ENCODE peak calls at places on chromosome 10, in five cellular contexts. Y, V, I, T and S are unnamed samples.

GRCh38 chr10:49585387-49585786 is 24.7 kb upstream of the SLC18A3 start:
- DNase-seq in Y (peak; percentile 36), V (no peak), I (no peak), T (peak; percentile 29), S (no peak)

GRCh38 chr10:114290038-114290437 is 51.0 kb downstream of the VWA2 start:
- DNase-seq in Y (no peak), V (no peak), I (no peak), T (no peak), S (no peak)

GRCh38 chr10:73653701-73654100 is 2.1 kb downstream of the SYNPO2L start:
- DNase-seq in Y (no peak), V (no peak), I (peak; percentile 40), T (peak; percentile 70), S (no peak)

GRCh38 chr10:86899670-86900276 is 57.6 kb downstream of the MMRN2 start:
- DNase-seq in Y (peak; percentile 90), V (peak; percentile 75), I (peak; percentile 80), T (peak; percentile 72), S (peak; percentile 73)

GRCh38 chr10:79055892-79056291 is 12.9 kb upstream of the ZMIZ1 start:
- DNase-seq in Y (no peak), V (no peak), I (no peak), T (no peak), S (no peak)

GRCh38 chr10:92729886-92730285 is 40.1 kb downstream of the HHEX start:
- DNase-seq in Y (no peak), V (no peak), I (no peak), T (no peak), S (no peak)

GRCh38 chr10:74418285-74418872 is 267.4 kb downstream of the ADK start:
- DNase-seq in Y (peak; percentile 10), V (no peak), I (peak; percentile 32), T (peak; percentile 54), S (peak; percentile 20)

GRCh38 chr10:103153302-103153759 is 39.7 kb downstream of the NT5C2 start:
- DNase-seq in Y (peak; percentile 64), V (no peak), I (peak; percentile 64), T (peak; percentile 62), S (no peak)

GRCh38 chr10:38054361-38054797 is 39.8 kb upstream of the ZNF37A start:
- DNase-seq in Y (peak; percentile 89), V (no peak), I (peak; percentile 90), T (no peak), S (no peak)

GRCh38 chr10:46019541-46020343 is 10.7 kb downstream of the NCOA4 start:
- DNase-seq in Y (no peak), V (no peak), I (no peak), T (no peak), S (peak; percentile 78)

GRCh38 chr10:46020344-46020656 is 10.1 kb downstream of the NCOA4 start:
- DNase-seq in Y (no peak), V (no peak), I (no peak), T (no peak), S (no peak)

GRCh38 chr10:46017733-46018132 is 12.7 kb downstream of the NCOA4 start:
- DNase-seq in Y (no peak), V (no peak), I (no peak), T (no peak), S (no peak)

GRCh38 chr10:46018453-46019169 is 11.8 kb downstream of the NCOA4 start:
- DNase-seq in Y (no peak), V (no peak), I (no peak), T (no peak), S (no peak)

DNA sequence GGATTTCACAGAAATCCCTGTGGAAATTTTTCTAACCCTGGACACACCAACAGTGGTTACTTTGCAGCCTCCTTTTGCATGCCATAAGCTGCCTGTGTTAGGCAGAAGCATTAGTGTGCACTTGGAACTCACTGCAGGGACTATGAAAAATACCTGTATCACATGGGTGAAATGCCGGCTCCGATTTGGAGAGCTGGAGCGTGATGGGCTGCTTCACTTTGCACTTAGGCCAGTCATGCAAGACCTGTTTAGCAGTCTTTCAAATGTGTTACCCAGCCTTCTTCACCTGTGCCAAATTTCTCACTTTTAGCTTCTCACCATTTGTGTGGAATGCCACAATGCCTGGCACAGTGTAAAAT is 11.3 kb downstream of the NCOA4 start:
- DNase-seq in Y (no peak), V (no peak), I (no peak), T (no peak), S (no peak)
- H3K4me3 ChIP-seq in Y (peak overlapping the region; percentile 85), V (no peak overlapping the region), I (no peak overlapping the region), T (no peak overlapping the region), S (no peak overlapping the region)

DNA sequence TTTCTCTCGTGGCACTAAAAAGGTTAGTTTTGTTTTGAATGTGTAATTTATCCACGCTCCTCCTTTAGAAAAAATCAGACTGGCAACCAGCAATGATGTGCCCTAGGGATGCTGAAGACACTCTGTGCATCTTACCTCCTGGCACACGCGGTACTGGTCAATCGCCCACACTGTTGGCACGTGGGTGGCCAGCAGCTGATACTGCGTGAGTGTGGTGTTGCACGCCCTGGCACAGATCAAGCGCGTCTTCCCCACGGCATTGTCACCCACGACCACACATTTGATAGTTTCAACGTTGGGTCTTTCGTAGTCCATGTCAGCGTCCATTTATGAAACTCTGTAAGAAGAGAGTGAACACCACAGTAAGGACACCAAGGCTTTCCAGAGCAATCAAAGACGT is 32.8 kb downstream of the RHOBTB1 start:
- DNase-seq in Y (no peak), V (no peak), I (no peak), T (no peak), S (no peak)
- H3K27me3 ChIP-seq in Y (no peaks in the 10 kb centered on the region), V (no peaks in the 10 kb centered on the region), I (no peaks in the 10 kb centered on the region), T (no peaks in the 10 kb centered on the region), S (no peaks in the 10 kb centered on the region)

DNA sequence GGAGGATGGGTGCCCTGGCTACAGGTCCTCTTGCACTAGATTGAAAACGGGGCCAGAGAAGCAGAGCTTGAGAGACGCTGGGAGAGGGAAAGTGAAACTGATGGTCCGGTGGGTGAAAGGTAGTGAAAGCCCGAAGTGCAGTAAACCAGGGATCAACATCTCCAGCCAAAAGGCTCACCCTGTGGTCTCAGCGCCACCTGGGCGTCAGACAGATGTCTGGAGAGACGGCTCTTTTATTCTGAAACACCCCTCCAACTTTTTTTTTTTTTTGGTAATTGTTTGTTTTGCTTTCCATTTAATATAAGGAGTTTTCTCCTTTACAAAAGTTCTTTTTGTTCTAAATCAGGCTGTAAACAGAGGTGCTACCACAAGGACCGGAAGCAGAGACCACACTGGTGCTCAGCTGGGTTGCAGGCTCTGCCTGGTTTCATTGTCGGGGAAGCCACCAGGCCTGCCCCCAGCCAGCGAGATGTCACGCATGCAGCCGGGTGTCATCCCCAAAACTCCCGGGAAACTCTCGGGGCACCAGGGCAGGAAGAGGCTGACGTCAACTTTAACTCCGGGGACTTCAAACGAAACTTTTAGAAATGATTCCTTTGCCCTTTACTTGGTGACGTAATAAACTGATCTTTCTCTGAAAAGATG is 11.2 kb downstream of the IL2RA start:
- DNase-seq in Y (peak; percentile 65), V (peak; percentile 71), I (peak; percentile 71), T (peak; percentile 38), S (peak; percentile 92)
- H3K4me3 ChIP-seq in Y (peak overlapping the region; percentile 71), V (peak overlapping the region; percentile 5), I (peak overlapping the region; percentile 45), T (no peak overlapping the region), S (no peak overlapping the region)

GRCh38 chr10:100664509-100664908 is 80.9 kb upstream of the PAX2 start:
- DNase-seq in Y (no peak), V (no peak), I (no peak), T (no peak), S (no peak)

GRCh38 chr10:100661546-100661945 is 83.8 kb upstream of the PAX2 start:
- DNase-seq in Y (no peak), V (no peak), I (no peak), T (no peak), S (no peak)

GRCh38 chr10:100660945-100661344 is 84.4 kb upstream of the PAX2 start:
- DNase-seq in Y (no peak), V (no peak), I (no peak), T (no peak), S (no peak)

GRCh38 chr10:100659361-100660098 is 85.9 kb upstream of the PAX2 start:
- DNase-seq in Y (no peak), V (no peak), I (no peak), T (no peak), S (no peak)

GRCh38 chr10:100662067-100662466 is 83.3 kb upstream of the PAX2 start:
- DNase-seq in Y (no peak), V (no peak), I (no peak), T (no peak), S (no peak)
- H3K27me3 ChIP-seq in Y (peaks cover 69% of the 10 kb centered on the region), V (peaks cover 18% of the 10 kb centered on the region), I (peaks cover 31% of the 10 kb centered on the region), T (peaks cover 36% of the 10 kb centered on the region), S (no peaks in the 10 kb centered on the region)

GRCh38 chr10:125281091-125281490 is 120.7 kb upstream of the CTBP2 start:
- DNase-seq in Y (no peak), V (no peak), I (no peak), T (no peak), S (no peak)
- H3K4me3 ChIP-seq in Y (no peak overlapping the region), V (no peak overlapping the region), I (no peak overlapping the region), T (no peak overlapping the region), S (no peak overlapping the region)

GRCh38 chr10:123883921-123884320 is 7.7 kb downstream of the CPXM2 start:
- DNase-seq in Y (peak; percentile 34), V (no peak), I (no peak), T (no peak), S (no peak)

GRCh38 chr10:123885406-123886164 is 6.0 kb downstream of the CPXM2 start:
- DNase-seq in Y (no peak), V (peak; percentile 71), I (no peak), T (no peak), S (peak; percentile 24)

GRCh38 chr10:123884907-123885381 is 6.7 kb downstream of the CPXM2 start:
- DNase-seq in Y (no peak), V (no peak), I (no peak), T (no peak), S (no peak)

GRCh38 chr10:123884351-123884906 is 7.2 kb downstream of the CPXM2 start:
- DNase-seq in Y (no peak), V (no peak), I (no peak), T (no peak), S (no peak)

DNA sequence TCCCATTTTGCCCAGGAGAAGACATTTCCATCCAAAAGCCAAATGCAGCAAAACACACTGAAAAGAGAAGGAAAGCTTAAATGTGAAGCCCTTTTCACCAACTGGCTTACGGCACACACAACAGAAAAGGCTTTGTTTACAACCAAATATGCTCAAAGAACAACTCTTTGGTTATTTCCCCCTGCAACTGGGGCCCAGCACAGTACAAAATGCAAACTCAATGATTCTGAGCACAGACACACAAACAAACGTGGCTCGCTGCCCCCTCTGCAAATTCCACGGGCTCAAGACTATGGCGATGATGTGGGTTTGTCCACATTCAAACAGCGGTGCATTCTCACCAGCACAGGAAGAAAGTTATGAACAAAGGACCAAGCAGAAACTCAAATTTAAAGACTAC is 5.3 kb downstream of the CPXM2 start:
- DNase-seq in Y (no peak), V (no peak), I (no peak), T (no peak), S (no peak)
- H3K27me3 ChIP-seq in Y (peaks cover 12% of the 10 kb centered on the region), V (no peaks in the 10 kb centered on the region), I (no peaks in the 10 kb centered on the region), T (no peaks in the 10 kb centered on the region), S (no peaks in the 10 kb centered on the region)

DNA sequence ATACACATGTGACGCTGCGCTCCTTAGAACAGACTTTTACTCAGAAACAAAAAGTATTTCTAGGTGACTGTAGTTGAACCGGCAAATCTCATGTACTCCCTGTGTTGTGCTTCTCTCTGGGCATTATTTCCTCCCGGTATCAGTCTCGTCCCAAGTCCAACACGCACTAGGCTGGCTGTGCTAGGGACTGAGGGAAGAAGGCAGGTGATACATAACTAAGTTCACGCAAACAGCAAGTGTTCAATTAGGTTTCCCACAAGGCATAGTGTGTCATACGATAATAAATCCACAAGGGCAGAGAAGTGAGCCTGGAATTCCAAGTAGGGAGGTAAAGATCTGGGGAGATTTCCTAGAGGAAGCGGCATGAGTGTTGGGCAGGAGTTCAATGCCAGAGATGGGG is 20.4 kb downstream of the FAM53B start:
- DNase-seq in Y (no peak), V (no peak), I (no peak), T (no peak), S (peak; percentile 89)
- H3K4me3 ChIP-seq in Y (no peak overlapping the region), V (no peak overlapping the region), I (no peak overlapping the region), T (no peak overlapping the region), S (no peak overlapping the region)